ENCODE peak calls at places on chromosome 5, in six cellular contexts. O is fibroblast of pulmonary artery; L is CD4-positive, alpha-beta T cell; W is hepatocyte; X is Peyer's patch; F is IMR-90. J is an unnamed sample.

GRCh38 chr5:35853652-35854051 is 3.0 kb upstream of the IL7R start:
- DNase-seq in L (peak; percentile 71), W (no peak), O (no peak), X (peak; percentile 51), F (no peak), J (no peak)

GRCh38 chr5:168752012-168752411 is 172.8 kb upstream of the PANK3 start:
- DNase-seq in L (no peak), W (no peak), O (no peak), F (no peak), X (no peak), J (no peak)

GRCh38 chr5:50717615-50718014 is 51.2 kb downstream of the PARP8 start:
- DNase-seq in F (no peak), W (peak; percentile 16), X (no peak), L (no peak), O (no peak), J (no peak)

GRCh38 chr5:167602077-167602476 is 689.4 kb upstream of the WWC1 start:
- DNase-seq in L (no peak), F (no peak), O (no peak), W (no peak), X (no peak), J (no peak)

GRCh38 chr5:21152611-21153010 is 1164.6 kb upstream of the CDH18 start:
- DNase-seq in X (no peak), O (peak; percentile 97), F (peak; percentile 0), W (peak; percentile 8), L (no peak), J (no peak)

GRCh38 chr5:142151436-142152382 is 43.1 kb downstream of the NDFIP1 start:
- DNase-seq in F (peak; percentile 89), X (peak; percentile 31), O (peak; percentile 94), L (peak; percentile 14), W (peak; percentile 79), J (peak; percentile 27)

GRCh38 chr5:75727931-75728330 is 10.7 kb upstream of the POC5 start:
- DNase-seq in X (no peak), F (no peak), L (no peak), W (no peak), O (no peak), J (no peak)

GRCh38 chr5:16461026-16461425 is 4.6 kb downstream of the ZNF622 start:
- DNase-seq in L (no peak), F (peak; percentile 70), X (no peak), W (no peak), O (no peak), J (no peak)

GRCh38 chr5:56464935-56465756 is 232.0 kb upstream of the ANKRD55 start:
- DNase-seq in X (no peak), F (no peak), L (no peak), O (peak; percentile 59), W (no peak), J (no peak)

GRCh38 chr5:77852514-77853352 is 76.6 kb upstream of the TBCA start:
- DNase-seq in X (peak; percentile 42), F (peak; percentile 78), W (peak; percentile 73), L (peak; percentile 23), O (peak; percentile 61), J (no peak)

GRCh38 chr5:101532430-101532829 is 629.3 kb upstream of the ST8SIA4 start:
- DNase-seq in O (no peak), X (no peak), F (peak; percentile 1), L (no peak), W (no peak), J (no peak)

GRCh38 chr5:80149161-80149609 is 106.7 kb downstream of the SERINC5 start:
- DNase-seq in L (no peak), O (no peak), F (no peak), W (no peak), X (no peak), J (no peak)

GRCh38 chr5:59287361-59287760 is 606.2 kb downstream of the PDE4D start:
- DNase-seq in F (no peak), X (no peak), L (no peak), O (no peak), W (no peak), J (no peak)

GRCh38 chr5:26003966-26004365 is 1034.4 kb downstream of the CDH9 start:
- DNase-seq in X (no peak), O (no peak), L (no peak), W (no peak), F (no peak), J (no peak)

DNA sequence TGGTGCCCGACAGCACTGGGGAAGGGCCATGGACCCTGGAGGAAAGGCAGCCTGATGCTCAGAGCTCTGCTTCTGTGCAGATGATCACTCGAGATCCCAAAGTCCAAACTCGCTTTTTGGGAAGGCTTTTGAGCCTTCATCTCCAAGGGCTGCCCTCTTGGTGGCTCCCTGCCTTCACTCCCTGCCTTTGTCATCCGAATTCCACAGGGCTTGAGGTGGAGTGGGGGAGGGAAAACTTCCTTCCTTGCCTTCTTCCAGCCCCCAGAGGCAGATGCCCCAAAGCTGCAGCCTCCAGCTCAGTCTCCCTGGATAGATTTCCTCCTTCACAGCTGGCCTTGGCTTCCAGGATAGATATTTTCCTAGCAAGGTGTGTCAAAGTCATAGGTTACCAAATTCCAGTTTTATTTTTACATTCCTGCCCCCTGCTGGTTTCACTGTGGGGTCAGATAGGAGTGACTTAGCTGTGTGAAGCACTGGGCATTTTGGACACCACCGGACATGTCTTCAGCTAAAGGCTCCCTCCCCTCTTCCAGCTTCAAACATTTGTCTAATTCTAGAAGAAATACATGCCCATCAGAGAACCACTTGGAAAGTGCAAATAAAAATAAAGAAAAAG is 268.2 kb downstream of the HSPA4 start:
- DNase-seq in L (no peak), W (no peak), X (no peak), F (no peak), O (peak; percentile 11), J (no peak)
- TF ChIP-seq CTCF in L (no peak), W (peak; percentile 8), X (no peak), F (peak; percentile 1), O (peak; percentile 19), J (no peak)

GRCh38 chr5:402615-403359 is 40.2 kb upstream of the EXOC3 start:
- DNase-seq in W (no peak), L (no peak), O (no peak), X (peak; percentile 64), F (peak; percentile 55), J (no peak)
- TF ChIP-seq CTCF in W (no peak), L (no peak), O (no peak), X (no peak), F (no peak), J (no peak)

DNA sequence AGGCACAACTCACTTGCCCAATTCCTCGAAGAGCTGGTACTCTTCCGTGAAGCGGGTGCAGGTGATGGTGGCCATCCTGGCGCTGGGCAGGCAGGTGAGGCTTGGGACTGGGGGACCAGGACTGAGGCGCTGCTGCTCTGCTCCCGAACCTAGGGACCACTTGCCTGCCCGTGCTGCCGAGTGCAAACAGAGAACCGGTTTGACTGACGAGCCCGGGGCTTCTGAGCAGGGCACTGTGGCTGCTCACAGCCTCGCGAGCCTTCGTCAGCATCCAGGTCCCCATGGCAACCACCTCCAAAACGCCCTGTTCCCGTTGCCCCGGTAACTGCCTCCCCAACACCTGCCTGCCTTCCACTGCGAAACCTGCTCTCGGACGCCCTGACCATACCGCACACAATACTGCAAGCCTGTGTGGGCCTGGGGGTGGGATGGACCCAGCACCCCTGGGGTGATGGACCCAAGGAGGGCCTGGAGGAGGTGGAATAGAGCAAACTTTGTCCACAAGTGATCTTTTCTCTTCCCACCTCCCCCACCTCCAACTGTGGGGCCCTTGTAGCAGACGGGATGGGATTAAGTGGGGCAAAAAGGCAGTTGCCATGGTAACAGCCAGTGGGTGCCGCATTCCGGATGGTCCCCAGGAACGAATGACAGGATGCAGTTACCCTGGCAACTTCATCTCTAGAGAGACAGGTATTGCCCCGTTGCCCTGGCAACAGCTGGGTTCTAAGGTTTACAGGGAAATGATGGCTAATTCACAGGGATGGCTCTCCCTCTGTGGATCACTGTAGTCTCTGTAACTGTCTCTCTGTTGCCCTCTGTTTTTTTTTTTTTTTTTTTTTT is at the start of gene CAMK2A:
- DNase-seq in L (no peak), W (no peak), F (no peak), O (no peak), X (no peak), J (no peak)
- TF ChIP-seq CTCF in L (no peak), W (no peak), F (no peak), O (no peak), X (no peak), J (no peak)

GRCh38 chr5:98749046-98749445 is 24.4 kb upstream of the RGMB start:
- DNase-seq in X (no peak), F (no peak), W (no peak), L (no peak), O (no peak), J (no peak)

GRCh38 chr5:98755406-98755805 is 18.1 kb upstream of the RGMB start:
- DNase-seq in O (no peak), L (no peak), F (peak; percentile 90), W (no peak), X (no peak), J (no peak)

GRCh38 chr5:98753507-98753906 is 20.0 kb upstream of the RGMB start:
- DNase-seq in X (no peak), W (no peak), O (no peak), L (no peak), F (no peak), J (no peak)

DNA sequence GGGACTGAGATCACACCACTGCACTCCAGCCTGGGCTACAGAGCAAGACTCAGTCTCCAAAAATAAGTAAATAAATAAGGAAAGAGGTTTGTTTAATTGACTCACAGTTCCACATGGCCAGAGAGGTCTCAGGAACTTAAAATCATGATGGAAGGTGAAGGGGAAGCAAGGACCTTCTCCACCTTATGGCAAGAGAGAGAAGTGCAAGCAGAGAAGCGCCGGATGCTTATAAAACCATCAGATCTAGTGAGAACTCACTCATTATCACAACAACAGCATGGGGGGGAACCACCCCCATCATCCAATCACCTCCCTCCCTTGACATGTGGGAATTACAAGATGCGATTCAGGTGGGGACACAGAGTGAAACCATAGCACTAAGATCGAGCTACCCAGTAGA is 22.8 kb upstream of the RGMB start:
- DNase-seq in O (peak; percentile 40), L (no peak), F (no peak), W (peak; percentile 26), X (no peak), J (no peak)
- TF ChIP-seq CTCF in O (peak; percentile 51), L (peak; percentile 31), F (peak; percentile 11), W (peak; percentile 40), X (no peak), J (no peak)

DNA sequence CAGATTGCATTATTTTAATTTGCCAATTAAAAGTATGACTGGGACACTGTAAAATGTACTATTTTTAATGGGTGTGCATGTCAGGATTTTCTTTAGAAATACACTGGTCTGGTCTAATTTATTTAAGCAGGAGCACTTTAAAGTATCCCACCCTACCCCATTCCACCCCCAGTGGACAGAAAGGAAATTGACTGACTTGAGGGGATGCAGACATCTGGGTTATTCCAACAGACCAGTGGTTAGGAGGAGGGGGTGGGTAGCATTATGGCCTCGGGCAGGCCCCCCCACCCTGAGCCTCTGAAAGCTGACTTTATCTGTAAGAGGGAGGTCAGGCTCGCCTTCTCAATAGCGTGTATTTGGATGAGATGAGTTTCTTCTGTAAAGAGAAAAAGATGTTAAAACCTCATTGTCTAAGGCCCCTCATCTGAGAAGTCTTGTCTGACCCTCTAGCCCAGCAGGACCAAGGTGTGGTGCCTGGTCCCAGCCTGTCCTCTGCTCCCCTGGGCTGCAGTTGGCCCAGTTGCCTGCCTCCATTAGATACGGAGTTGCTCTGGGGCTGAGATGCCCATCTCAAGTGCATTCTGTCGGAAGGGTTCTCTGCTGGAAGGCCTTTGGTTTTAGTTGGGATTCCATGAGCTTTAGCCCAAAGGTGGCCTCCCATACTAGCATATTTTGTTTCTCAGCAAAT is 4.4 kb downstream of the HNRNPAB start:
- DNase-seq in O (no peak), X (no peak), L (no peak), F (no peak), W (no peak), J (no peak)
- TF ChIP-seq CTCF in O (peak; percentile 25), X (peak; percentile 20), L (no peak), F (peak; percentile 21), W (peak; percentile 5), J (no peak)

GRCh38 chr5:37437716-37438115 is 58.6 kb downstream of the WDR70 start:
- DNase-seq in X (no peak), F (peak; percentile 6), O (peak; percentile 33), L (no peak), W (no peak), J (no peak)
- TF ChIP-seq CTCF in X (no peak), F (no peak), O (no peak), L (no peak), W (no peak), J (no peak)